ENCODE peak calls at places on chromosomes 5 and 9, in seven cellular contexts. One of them, this sample, is unnamed.

GRCh38 chr5:83844320-83845068 is 123.8 kb upstream of the HAPLN1 start:
- DNase-seq in mucosa of gallbladder: no peak
- DNase-seq in NCI-H748 treated with DMSO at 0.1 percent for 48 hours: no peak
- DNase-seq in retinal pigment epithelial cell: peak
- DNase-seq in stimulated activated naive CD8-positive, alpha-beta T cell treated with anti-CD3 and anti-CD28 coated beads, Interleukin-15, Interleukin-2, amounts not matched to agents 100 U/mL and 50 U/mL, for 24 hours: no peak
- DNase-seq in NCI-H1436: no peak
- DNase-seq in RWPE1: peak
- DNase-seq in this sample: peak

GRCh38 chr5:149675467-149676201 is 54.5 kb upstream of the PPARGC1B start:
- DNase-seq in mucosa of gallbladder: peak
- DNase-seq in NCI-H748 treated with DMSO at 0.1 percent for 48 hours: no peak
- DNase-seq in retinal pigment epithelial cell: no peak
- DNase-seq in stimulated activated naive CD8-positive, alpha-beta T cell treated with anti-CD3 and anti-CD28 coated beads, Interleukin-15, Interleukin-2, amounts not matched to agents 100 U/mL and 50 U/mL, for 24 hours: no peak
- DNase-seq in NCI-H1436: no peak
- DNase-seq in RWPE1: no peak
- DNase-seq in this sample: peak

GRCh38 chr5:67133781-67134180 is 62.8 kb downstream of the CD180 start:
- DNase-seq in NCI-H1436: no peak
- DNase-seq in stimulated activated naive CD8-positive, alpha-beta T cell treated with anti-CD3 and anti-CD28 coated beads, Interleukin-15, Interleukin-2, amounts not matched to agents 100 U/mL and 50 U/mL, for 24 hours: no peak
- DNase-seq in retinal pigment epithelial cell: no peak
- DNase-seq in NCI-H748 treated with DMSO at 0.1 percent for 48 hours: no peak
- DNase-seq in mucosa of gallbladder: no peak
- DNase-seq in RWPE1: no peak
- DNase-seq in this sample: no peak

GRCh38 chr5:1523793-1524480 is at the start of gene LPCAT1:
- DNase-seq in stimulated activated naive CD8-positive, alpha-beta T cell treated with anti-CD3 and anti-CD28 coated beads, Interleukin-15, Interleukin-2, amounts not matched to agents 100 U/mL and 50 U/mL, for 24 hours: peak
- DNase-seq in NCI-H1436: peak
- DNase-seq in retinal pigment epithelial cell: no peak
- DNase-seq in NCI-H748 treated with DMSO at 0.1 percent for 48 hours: peak
- DNase-seq in mucosa of gallbladder: peak
- DNase-seq in RWPE1: peak
- DNase-seq in this sample: peak

GRCh38 chr9:36504154-36504550 is 68.5 kb upstream of the MELK start:
- DNase-seq in RWPE1: no peak
- DNase-seq in stimulated activated naive CD8-positive, alpha-beta T cell treated with anti-CD3 and anti-CD28 coated beads, Interleukin-15, Interleukin-2, amounts not matched to agents 100 U/mL and 50 U/mL, for 24 hours: peak
- DNase-seq in retinal pigment epithelial cell: no peak
- DNase-seq in NCI-H748 treated with DMSO at 0.1 percent for 48 hours: no peak
- DNase-seq in NCI-H1436: no peak
- DNase-seq in mucosa of gallbladder: no peak
- DNase-seq in this sample: no peak

GRCh38 chr9:101601904-101602765 is 7.4 kb upstream of the PPP3R2 start:
- DNase-seq in NCI-H1436: peak
- DNase-seq in stimulated activated naive CD8-positive, alpha-beta T cell treated with anti-CD3 and anti-CD28 coated beads, Interleukin-15, Interleukin-2, amounts not matched to agents 100 U/mL and 50 U/mL, for 24 hours: no peak
- DNase-seq in mucosa of gallbladder: peak
- DNase-seq in NCI-H748 treated with DMSO at 0.1 percent for 48 hours: peak
- DNase-seq in RWPE1: peak
- DNase-seq in retinal pigment epithelial cell: no peak
- DNase-seq in this sample: peak

GRCh38 chr9:135400496-135400895 is 79.1 kb upstream of the PPP1R26 start:
- DNase-seq in retinal pigment epithelial cell: no peak
- DNase-seq in mucosa of gallbladder: no peak
- DNase-seq in NCI-H1436: no peak
- DNase-seq in RWPE1: no peak
- DNase-seq in NCI-H748 treated with DMSO at 0.1 percent for 48 hours: no peak
- DNase-seq in stimulated activated naive CD8-positive, alpha-beta T cell treated with anti-CD3 and anti-CD28 coated beads, Interleukin-15, Interleukin-2, amounts not matched to agents 100 U/mL and 50 U/mL, for 24 hours: no peak
- DNase-seq in this sample: no peak

GRCh38 chr5:137361275-137361674 is 137.9 kb downstream of the SPOCK1 start:
- DNase-seq in NCI-H748 treated with DMSO at 0.1 percent for 48 hours: no peak
- DNase-seq in RWPE1: no peak
- DNase-seq in NCI-H1436: no peak
- DNase-seq in stimulated activated naive CD8-positive, alpha-beta T cell treated with anti-CD3 and anti-CD28 coated beads, Interleukin-15, Interleukin-2, amounts not matched to agents 100 U/mL and 50 U/mL, for 24 hours: no peak
- DNase-seq in mucosa of gallbladder: no peak
- DNase-seq in retinal pigment epithelial cell: no peak
- DNase-seq in this sample: no peak

GRCh38 chr9:77600810-77601209 is 47.3 kb downstream of the GNA14 start:
- DNase-seq in mucosa of gallbladder: no peak
- DNase-seq in stimulated activated naive CD8-positive, alpha-beta T cell treated with anti-CD3 and anti-CD28 coated beads, Interleukin-15, Interleukin-2, amounts not matched to agents 100 U/mL and 50 U/mL, for 24 hours: no peak
- DNase-seq in NCI-H748 treated with DMSO at 0.1 percent for 48 hours: no peak
- DNase-seq in retinal pigment epithelial cell: no peak
- DNase-seq in NCI-H1436: no peak
- DNase-seq in RWPE1: no peak
- DNase-seq in this sample: no peak

GRCh38 chr9:126669108-126669507 is 55.4 kb downstream of the LMX1B start:
- DNase-seq in RWPE1: no peak
- DNase-seq in NCI-H1436: no peak
- DNase-seq in retinal pigment epithelial cell: no peak
- DNase-seq in stimulated activated naive CD8-positive, alpha-beta T cell treated with anti-CD3 and anti-CD28 coated beads, Interleukin-15, Interleukin-2, amounts not matched to agents 100 U/mL and 50 U/mL, for 24 hours: no peak
- DNase-seq in NCI-H748 treated with DMSO at 0.1 percent for 48 hours: no peak
- DNase-seq in mucosa of gallbladder: no peak
- DNase-seq in this sample: no peak

GRCh38 chr9:131101207-131101964 is 5.1 kb downstream of the AIF1L start:
- DNase-seq in mucosa of gallbladder: no peak
- DNase-seq in NCI-H1436: no peak
- DNase-seq in stimulated activated naive CD8-positive, alpha-beta T cell treated with anti-CD3 and anti-CD28 coated beads, Interleukin-15, Interleukin-2, amounts not matched to agents 100 U/mL and 50 U/mL, for 24 hours: no peak
- DNase-seq in retinal pigment epithelial cell: no peak
- DNase-seq in NCI-H748 treated with DMSO at 0.1 percent for 48 hours: no peak
- DNase-seq in RWPE1: no peak
- DNase-seq in this sample: no peak

GRCh38 chr9:128051932-128052734 is 15.0 kb downstream of the NAIF1 start:
- DNase-seq in NCI-H1436: no peak
- DNase-seq in NCI-H748 treated with DMSO at 0.1 percent for 48 hours: no peak
- DNase-seq in mucosa of gallbladder: peak
- DNase-seq in retinal pigment epithelial cell: no peak
- DNase-seq in RWPE1: peak
- DNase-seq in stimulated activated naive CD8-positive, alpha-beta T cell treated with anti-CD3 and anti-CD28 coated beads, Interleukin-15, Interleukin-2, amounts not matched to agents 100 U/mL and 50 U/mL, for 24 hours: no peak
- DNase-seq in this sample: peak

GRCh38 chr9:117718085-117718484 is 13.9 kb downstream of the TLR4 start:
- DNase-seq in NCI-H748 treated with DMSO at 0.1 percent for 48 hours: no peak
- DNase-seq in RWPE1: no peak
- DNase-seq in mucosa of gallbladder: peak
- DNase-seq in stimulated activated naive CD8-positive, alpha-beta T cell treated with anti-CD3 and anti-CD28 coated beads, Interleukin-15, Interleukin-2, amounts not matched to agents 100 U/mL and 50 U/mL, for 24 hours: no peak
- DNase-seq in NCI-H1436: no peak
- DNase-seq in retinal pigment epithelial cell: no peak
- DNase-seq in this sample: peak

GRCh38 chr9:90188656-90189055 is 454.0 kb downstream of the DIRAS2 start:
- DNase-seq in retinal pigment epithelial cell: no peak
- DNase-seq in NCI-H1436: no peak
- DNase-seq in RWPE1: no peak
- DNase-seq in stimulated activated naive CD8-positive, alpha-beta T cell treated with anti-CD3 and anti-CD28 coated beads, Interleukin-15, Interleukin-2, amounts not matched to agents 100 U/mL and 50 U/mL, for 24 hours: no peak
- DNase-seq in mucosa of gallbladder: no peak
- DNase-seq in NCI-H748 treated with DMSO at 0.1 percent for 48 hours: no peak
- DNase-seq in this sample: no peak

GRCh38 chr5:138488481-138488945 is 23.2 kb downstream of the EGR1 start:
- DNase-seq in mucosa of gallbladder: no peak
- DNase-seq in NCI-H748 treated with DMSO at 0.1 percent for 48 hours: no peak
- DNase-seq in NCI-H1436: no peak
- DNase-seq in RWPE1: peak
- DNase-seq in retinal pigment epithelial cell: no peak
- DNase-seq in stimulated activated naive CD8-positive, alpha-beta T cell treated with anti-CD3 and anti-CD28 coated beads, Interleukin-15, Interleukin-2, amounts not matched to agents 100 U/mL and 50 U/mL, for 24 hours: no peak
- DNase-seq in this sample: peak

GRCh38 chr9:119273325-119273904 is 95.8 kb downstream of the BRINP1 start:
- DNase-seq in retinal pigment epithelial cell: no peak
- DNase-seq in NCI-H748 treated with DMSO at 0.1 percent for 48 hours: no peak
- DNase-seq in mucosa of gallbladder: no peak
- DNase-seq in stimulated activated naive CD8-positive, alpha-beta T cell treated with anti-CD3 and anti-CD28 coated beads, Interleukin-15, Interleukin-2, amounts not matched to agents 100 U/mL and 50 U/mL, for 24 hours: no peak
- DNase-seq in RWPE1: no peak
- DNase-seq in NCI-H1436: no peak
- DNase-seq in this sample: no peak

GRCh38 chr5:167255931-167256330 is 1035.5 kb upstream of the WWC1 start:
- DNase-seq in retinal pigment epithelial cell: no peak
- DNase-seq in mucosa of gallbladder: no peak
- DNase-seq in NCI-H748 treated with DMSO at 0.1 percent for 48 hours: no peak
- DNase-seq in NCI-H1436: no peak
- DNase-seq in RWPE1: no peak
- DNase-seq in stimulated activated naive CD8-positive, alpha-beta T cell treated with anti-CD3 and anti-CD28 coated beads, Interleukin-15, Interleukin-2, amounts not matched to agents 100 U/mL and 50 U/mL, for 24 hours: no peak
- DNase-seq in this sample: peak

GRCh38 chr5:60066502-60066901 is 173.0 kb upstream of the PDE4D start:
- DNase-seq in RWPE1: peak
- DNase-seq in stimulated activated naive CD8-positive, alpha-beta T cell treated with anti-CD3 and anti-CD28 coated beads, Interleukin-15, Interleukin-2, amounts not matched to agents 100 U/mL and 50 U/mL, for 24 hours: no peak
- DNase-seq in mucosa of gallbladder: no peak
- DNase-seq in NCI-H1436: no peak
- DNase-seq in retinal pigment epithelial cell: peak
- DNase-seq in NCI-H748 treated with DMSO at 0.1 percent for 48 hours: no peak
- DNase-seq in this sample: no peak

GRCh38 chr5:139814191-139814601 is 18.6 kb downstream of the PSD2 start:
- DNase-seq in NCI-H1436: no peak
- DNase-seq in retinal pigment epithelial cell: no peak
- DNase-seq in NCI-H748 treated with DMSO at 0.1 percent for 48 hours: no peak
- DNase-seq in mucosa of gallbladder: no peak
- DNase-seq in stimulated activated naive CD8-positive, alpha-beta T cell treated with anti-CD3 and anti-CD28 coated beads, Interleukin-15, Interleukin-2, amounts not matched to agents 100 U/mL and 50 U/mL, for 24 hours: no peak
- DNase-seq in RWPE1: no peak
- DNase-seq in this sample: no peak

GRCh38 chr9:126397056-126397455 is 70.4 kb downstream of the MVB12B start:
- DNase-seq in NCI-H1436: no peak
- DNase-seq in NCI-H748 treated with DMSO at 0.1 percent for 48 hours: no peak
- DNase-seq in retinal pigment epithelial cell: no peak
- DNase-seq in mucosa of gallbladder: peak
- DNase-seq in stimulated activated naive CD8-positive, alpha-beta T cell treated with anti-CD3 and anti-CD28 coated beads, Interleukin-15, Interleukin-2, amounts not matched to agents 100 U/mL and 50 U/mL, for 24 hours: peak
- DNase-seq in RWPE1: no peak
- DNase-seq in this sample: no peak

GRCh38 chr9:138105561-138106505 is 228.3 kb downstream of the CACNA1B start:
- DNase-seq in retinal pigment epithelial cell: no peak
- DNase-seq in NCI-H748 treated with DMSO at 0.1 percent for 48 hours: no peak
- DNase-seq in mucosa of gallbladder: no peak
- DNase-seq in NCI-H1436: no peak
- DNase-seq in stimulated activated naive CD8-positive, alpha-beta T cell treated with anti-CD3 and anti-CD28 coated beads, Interleukin-15, Interleukin-2, amounts not matched to agents 100 U/mL and 50 U/mL, for 24 hours: no peak
- DNase-seq in RWPE1: no peak
- DNase-seq in this sample: no peak

GRCh38 chr5:136011427-136012001 is 17.3 kb upstream of the TGFBI start:
- DNase-seq in NCI-H1436: no peak
- DNase-seq in NCI-H748 treated with DMSO at 0.1 percent for 48 hours: no peak
- DNase-seq in retinal pigment epithelial cell: peak
- DNase-seq in stimulated activated naive CD8-positive, alpha-beta T cell treated with anti-CD3 and anti-CD28 coated beads, Interleukin-15, Interleukin-2, amounts not matched to agents 100 U/mL and 50 U/mL, for 24 hours: no peak
- DNase-seq in mucosa of gallbladder: no peak
- DNase-seq in RWPE1: peak
- DNase-seq in this sample: peak

GRCh38 chr9:108377382-108377781 is 478.4 kb downstream of the ACTL7B start:
- DNase-seq in stimulated activated naive CD8-positive, alpha-beta T cell treated with anti-CD3 and anti-CD28 coated beads, Interleukin-15, Interleukin-2, amounts not matched to agents 100 U/mL and 50 U/mL, for 24 hours: no peak
- DNase-seq in mucosa of gallbladder: no peak
- DNase-seq in NCI-H1436: no peak
- DNase-seq in RWPE1: no peak
- DNase-seq in retinal pigment epithelial cell: no peak
- DNase-seq in NCI-H748 treated with DMSO at 0.1 percent for 48 hours: no peak
- DNase-seq in this sample: peak

GRCh38 chr5:167208911-167209310 is 1082.5 kb upstream of the WWC1 start:
- DNase-seq in RWPE1: peak
- DNase-seq in mucosa of gallbladder: no peak
- DNase-seq in NCI-H748 treated with DMSO at 0.1 percent for 48 hours: no peak
- DNase-seq in NCI-H1436: no peak
- DNase-seq in retinal pigment epithelial cell: peak
- DNase-seq in stimulated activated naive CD8-positive, alpha-beta T cell treated with anti-CD3 and anti-CD28 coated beads, Interleukin-15, Interleukin-2, amounts not matched to agents 100 U/mL and 50 U/mL, for 24 hours: no peak
- DNase-seq in this sample: peak

GRCh38 chr9:121650220-121651013 is 1.0 kb upstream of the DAB2IP start:
- DNase-seq in RWPE1: peak
- DNase-seq in mucosa of gallbladder: peak
- DNase-seq in retinal pigment epithelial cell: peak
- DNase-seq in NCI-H1436: peak
- DNase-seq in NCI-H748 treated with DMSO at 0.1 percent for 48 hours: no peak
- DNase-seq in stimulated activated naive CD8-positive, alpha-beta T cell treated with anti-CD3 and anti-CD28 coated beads, Interleukin-15, Interleukin-2, amounts not matched to agents 100 U/mL and 50 U/mL, for 24 hours: peak
- DNase-seq in this sample: peak

GRCh38 chr5:73673161-73673591 is 47.2 kb downstream of the ARHGEF28 start:
- DNase-seq in NCI-H748 treated with DMSO at 0.1 percent for 48 hours: no peak
- DNase-seq in retinal pigment epithelial cell: peak
- DNase-seq in mucosa of gallbladder: no peak
- DNase-seq in RWPE1: peak
- DNase-seq in NCI-H1436: no peak
- DNase-seq in stimulated activated naive CD8-positive, alpha-beta T cell treated with anti-CD3 and anti-CD28 coated beads, Interleukin-15, Interleukin-2, amounts not matched to agents 100 U/mL and 50 U/mL, for 24 hours: no peak
- DNase-seq in this sample: peak

GRCh38 chr5:178152491-178153444 is 917 bp downstream of the NHP2 start:
- DNase-seq in stimulated activated naive CD8-positive, alpha-beta T cell treated with anti-CD3 and anti-CD28 coated beads, Interleukin-15, Interleukin-2, amounts not matched to agents 100 U/mL and 50 U/mL, for 24 hours: no peak
- DNase-seq in NCI-H1436: no peak
- DNase-seq in NCI-H748 treated with DMSO at 0.1 percent for 48 hours: no peak
- DNase-seq in RWPE1: no peak
- DNase-seq in retinal pigment epithelial cell: no peak
- DNase-seq in mucosa of gallbladder: no peak
- DNase-seq in this sample: no peak

GRCh38 chr5:133052317-133053175 is 733 bp downstream of the HSPA4 start:
- DNase-seq in NCI-H1436: peak
- DNase-seq in retinal pigment epithelial cell: no peak
- DNase-seq in RWPE1: peak
- DNase-seq in stimulated activated naive CD8-positive, alpha-beta T cell treated with anti-CD3 and anti-CD28 coated beads, Interleukin-15, Interleukin-2, amounts not matched to agents 100 U/mL and 50 U/mL, for 24 hours: peak
- DNase-seq in mucosa of gallbladder: peak
- DNase-seq in NCI-H748 treated with DMSO at 0.1 percent for 48 hours: no peak
- DNase-seq in this sample: peak

GRCh38 chr9:72524820-72525539 is 3.6 kb downstream of the TMC1 start:
- DNase-seq in retinal pigment epithelial cell: peak
- DNase-seq in mucosa of gallbladder: peak
- DNase-seq in NCI-H748 treated with DMSO at 0.1 percent for 48 hours: no peak
- DNase-seq in RWPE1: peak
- DNase-seq in stimulated activated naive CD8-positive, alpha-beta T cell treated with anti-CD3 and anti-CD28 coated beads, Interleukin-15, Interleukin-2, amounts not matched to agents 100 U/mL and 50 U/mL, for 24 hours: peak
- DNase-seq in NCI-H1436: no peak
- DNase-seq in this sample: peak

GRCh38 chr5:32651638-32652037 is 59.5 kb upstream of the NPR3 start:
- DNase-seq in NCI-H1436: no peak
- DNase-seq in RWPE1: no peak
- DNase-seq in mucosa of gallbladder: no peak
- DNase-seq in NCI-H748 treated with DMSO at 0.1 percent for 48 hours: no peak
- DNase-seq in stimulated activated naive CD8-positive, alpha-beta T cell treated with anti-CD3 and anti-CD28 coated beads, Interleukin-15, Interleukin-2, amounts not matched to agents 100 U/mL and 50 U/mL, for 24 hours: no peak
- DNase-seq in retinal pigment epithelial cell: peak
- DNase-seq in this sample: no peak